ENCODE peak calls at places on chromosomes 12 and 14, in five cellular contexts. A is GM04504, D is NCI-H2081, X is putamen, F is lung microvascular endothelial cell. C is an unnamed sample.

GRCh38 chr12:116594325-116595038 is 35.3 kb downstream of the MAP1LC3B2 start:
- DNase-seq in F (no peak), A (no peak), D (no peak), X (no peak), C (no peak)

GRCh38 chr12:4984971-4985370 is 58.7 kb upstream of the KCNA5 start:
- DNase-seq in A (no peak), D (peak; percentile 47), X (peak; percentile 29), F (no peak), C (no peak)

GRCh38 chr12:94638521-94638920 is 11.8 kb downstream of the TMCC3 start:
- DNase-seq in F (no peak), A (no peak), D (no peak), X (no peak), C (no peak)

GRCh38 chr12:24754690-24755638 is 193.9 kb downstream of the BCAT1 start:
- DNase-seq in D (no peak), A (peak; percentile 23), F (no peak), X (peak; percentile 19), C (no peak)

GRCh38 chr12:65004270-65004669 is 116.8 kb downstream of the WIF1 start:
- DNase-seq in X (no peak), A (no peak), D (no peak), F (no peak), C (no peak)

GRCh38 chr12:58596381-58596780 is 323.9 kb downstream of the LRIG3 start:
- DNase-seq in X (no peak), F (no peak), A (no peak), D (no peak), C (no peak)

GRCh38 chr12:19402743-19403400 is 36.4 kb upstream of the AEBP2 start:
- DNase-seq in X (peak; percentile 11), F (peak; percentile 68), A (no peak), D (no peak), C (peak; percentile 23)

GRCh38 chr14:69956970-69957369 is 77.8 kb downstream of the SMOC1 start:
- DNase-seq in D (no peak), A (no peak), F (no peak), X (peak; percentile 33), C (no peak)

GRCh38 chr12:53676715-53677611 is 1.1 kb upstream of the ATP5MC2 start:
- DNase-seq in A (no peak), F (no peak), D (no peak), X (peak; percentile 69), C (peak; percentile 16)

GRCh38 chr14:44149597-44149996 is 357.5 kb downstream of the FSCB start:
- DNase-seq in A (no peak), F (no peak), X (no peak), D (peak; percentile 57), C (no peak)

GRCh38 chr12:88570103-88570502 is 10.2 kb downstream of the KITLG start:
- DNase-seq in X (no peak), A (no peak), D (no peak), F (no peak), C (peak; percentile 27)

GRCh38 chr12:13347241-13348043 is 150.9 kb downstream of the EMP1 start:
- DNase-seq in F (no peak), A (peak; percentile 71), X (peak; percentile 60), D (no peak), C (no peak)

C was measured in dermis microvascular lymphatic vessel endothelial cell.